ENCODE peak calls at places on chromosome X, in five cellular contexts. O is memory B cell; Y is stimulated activated naive CD4-positive, alpha-beta T cell; P is GM13977; T is heart left ventricle. G is an unnamed sample.

GRCh38 chrX:148960060-148960459 is 459.6 kb downstream of the AFF2 start:
- DNase-seq in T (no peak), O (no peak), P (no peak), Y (no peak), G (no peak)

GRCh38 chrX:20263474-20263873 is 3.2 kb downstream of the RPS6KA3 start:
- DNase-seq in Y (no peak), P (no peak), T (no peak), O (no peak), G (no peak)

GRCh38 chrX:147550217-147550616 is 361.5 kb upstream of the FMR1 start:
- DNase-seq in Y (no peak), T (no peak), P (no peak), O (no peak), G (peak; percentile 4)

GRCh38 chrX:107290019-107290418 is 83.6 kb downstream of the DNAAF6 start:
- DNase-seq in P (no peak), Y (no peak), O (no peak), T (no peak), G (no peak)

GRCh38 chrX:7746861-7747260 is 96.1 kb upstream of the VCX start:
- DNase-seq in Y (no peak), P (no peak), T (no peak), O (no peak), G (no peak)

GRCh38 chrX:110316351-110317078 is 1.4 kb downstream of the AMMECR1 start:
- DNase-seq in O (no peak), Y (no peak), P (no peak), T (no peak), G (peak; percentile 6)

GRCh38 chrX:136754641-136755040 is 26.1 kb downstream of the ARHGEF6 start:
- DNase-seq in O (no peak), Y (no peak), P (no peak), T (peak; percentile 48), G (peak; percentile 45)

GRCh38 chrX:134601240-134601639 is 57.0 kb downstream of the PLAC1 start:
- DNase-seq in O (no peak), P (no peak), T (no peak), Y (no peak), G (no peak)

GRCh38 chrX:119015407-119016242 is 41.2 kb downstream of the LONRF3 start:
- DNase-seq in P (peak; percentile 31), T (peak; percentile 18), Y (no peak), O (peak; percentile 19), G (peak; percentile 41)